ENCODE peak calls at places on chromosome 22, in nine cellular contexts. P is esophagus squamous epithelium, F is OCI-LY7, T is heart right ventricle, S is brain microvascular endothelial cell, V is neural progenitor cell, K is fibroblast of lung, H is MCF 10A, M is A549. Z is an unnamed sample.

GRCh38 chr22:37032535-37033460 is 13.3 kb downstream of the MPST start:
- DNase-seq in P (no peak), F (no peak), T (no peak), S (no peak), V (no peak), K (peak), H (peak), M (peak), Z (no peak)

GRCh38 chr22:29157759-29158535 is 47.7 kb upstream of the EMID1 start:
- DNase-seq in P (no peak), F (peak), T (no peak), S (no peak), V (peak), K (no peak), H (peak), M (no peak), Z (no peak)

GRCh38 chr22:29879738-29880137 is 3.2 kb upstream of the MTMR3 start:
- DNase-seq in P (no peak), F (peak), T (no peak), S (no peak), V (no peak), K (no peak), H (no peak), M (peak), Z (no peak)

GRCh38 chr22:22042599-22043295 is 60.2 kb upstream of the TOP3B start:
- DNase-seq in P (no peak), F (peak), T (no peak), S (no peak), V (no peak), K (no peak), H (no peak), M (no peak), Z (no peak)

GRCh38 chr22:46735747-46736608 is 2.1 kb downstream of the CERK start:
- DNase-seq in P (no peak), F (no peak), T (no peak), S (no peak), V (peak), K (peak), H (no peak), M (no peak), Z (no peak)

GRCh38 chr22:38172489-38173155 is 9.0 kb downstream of the PLA2G6 start:
- DNase-seq in P (no peak), F (no peak), T (peak), S (peak), V (no peak), K (peak), H (peak), M (no peak), Z (no peak)

GRCh38 chr22:30027791-30028190 is 52.5 kb upstream of the HORMAD2 start:
- DNase-seq in P (no peak), F (no peak), T (peak), S (no peak), V (no peak), K (no peak), H (no peak), M (no peak), Z (no peak)

GRCh38 chr22:37484115-37485005 is 1.8 kb downstream of the MFNG start:
- DNase-seq in P (peak), F (peak), T (peak), S (no peak), V (peak), K (no peak), H (no peak), M (no peak), Z (peak)

GRCh38 chr22:21020802-21021429 is 6.0 kb downstream of the P2RX6 start:
- DNase-seq in P (no peak), F (peak), T (no peak), S (no peak), V (peak), K (no peak), H (peak), M (peak), Z (peak)

GRCh38 chr22:32407332-32407731 is 4.7 kb downstream of the RTCB start:
- DNase-seq in P (no peak), F (peak), T (no peak), S (no peak), V (no peak), K (no peak), H (no peak), M (no peak), Z (no peak)

GRCh38 chr22:44031111-44031963 is 7.2 kb downstream of the PARVB start:
- DNase-seq in P (no peak), F (no peak), T (no peak), S (no peak), V (no peak), K (no peak), H (no peak), M (no peak), Z (no peak)

GRCh38 chr22:45589556-45589955 is 82.1 kb upstream of the ATXN10 start:
- DNase-seq in P (no peak), F (no peak), T (no peak), S (no peak), V (no peak), K (no peak), H (no peak), M (no peak), Z (no peak)

GRCh38 chr22:47034076-47034808 is 271.8 kb downstream of the TBC1D22A start:
- DNase-seq in P (no peak), F (no peak), T (no peak), S (no peak), V (no peak), K (no peak), H (no peak), M (no peak), Z (no peak)

GRCh38 chr22:46791201-46791731 is 28.8 kb downstream of the TBC1D22A start:
- DNase-seq in P (no peak), F (no peak), T (peak), S (peak), V (no peak), K (peak), H (peak), M (no peak), Z (peak)

GRCh38 chr22:29994941-29995340 is 85.3 kb upstream of the HORMAD2 start:
- DNase-seq in P (no peak), F (no peak), T (no peak), S (peak), V (no peak), K (peak), H (no peak), M (no peak), Z (no peak)

GRCh38 chr22:19841641-19842385 is 12.9 kb downstream of the GNB1L start:
- DNase-seq in P (no peak), F (peak), T (no peak), S (no peak), V (no peak), K (no peak), H (no peak), M (no peak), Z (peak)
- TF ChIP-seq CTCF in P (no peak), F (peak), T (no peak), S (no peak), V (no peak), K (no peak), H (no peak), M (no peak), Z (no peak)

GRCh38 chr22:40855960-40856512 is 403 bp downstream of the ST13 start:
- DNase-seq in P (no peak), F (peak), T (peak), S (peak), V (peak), K (peak), H (peak), M (no peak), Z (peak)

GRCh38 chr22:40857309-40857851 is 432 bp downstream of the XPNPEP3 start:
- DNase-seq in P (no peak), F (no peak), T (no peak), S (no peak), V (no peak), K (no peak), H (peak), M (no peak), Z (no peak)

GRCh38 chr22:40853961-40854360 is 2.5 kb downstream of the ST13 start:
- DNase-seq in P (no peak), F (peak), T (no peak), S (no peak), V (no peak), K (peak), H (peak), M (no peak), Z (no peak)

GRCh38 chr22:40855104-40855959 is 1.1 kb downstream of the ST13 start:
- DNase-seq in P (no peak), F (no peak), T (no peak), S (no peak), V (peak), K (peak), H (peak), M (no peak), Z (no peak)

GRCh38 chr22:40856513-40857308 is at the start of the genes ST13 and XPNPEP3:
- DNase-seq in P (peak), F (peak), T (peak), S (peak), V (peak), K (peak), H (peak), M (peak), Z (peak)
- TF ChIP-seq CTCF in P (peak), F (peak), T (no peak), S (peak), V (peak), K (no peak), H (no peak), M (peak), Z (peak)

GRCh38 chr22:50473088-50473487 is 1.7 kb downstream of the SBF1 start:
- DNase-seq in P (no peak), F (peak), T (no peak), S (no peak), V (peak), K (no peak), H (peak), M (peak), Z (no peak)
- TF ChIP-seq CTCF in P (no peak), F (peak), T (no peak), S (peak), V (peak), K (no peak), H (no peak), M (peak), Z (peak)

DNA sequence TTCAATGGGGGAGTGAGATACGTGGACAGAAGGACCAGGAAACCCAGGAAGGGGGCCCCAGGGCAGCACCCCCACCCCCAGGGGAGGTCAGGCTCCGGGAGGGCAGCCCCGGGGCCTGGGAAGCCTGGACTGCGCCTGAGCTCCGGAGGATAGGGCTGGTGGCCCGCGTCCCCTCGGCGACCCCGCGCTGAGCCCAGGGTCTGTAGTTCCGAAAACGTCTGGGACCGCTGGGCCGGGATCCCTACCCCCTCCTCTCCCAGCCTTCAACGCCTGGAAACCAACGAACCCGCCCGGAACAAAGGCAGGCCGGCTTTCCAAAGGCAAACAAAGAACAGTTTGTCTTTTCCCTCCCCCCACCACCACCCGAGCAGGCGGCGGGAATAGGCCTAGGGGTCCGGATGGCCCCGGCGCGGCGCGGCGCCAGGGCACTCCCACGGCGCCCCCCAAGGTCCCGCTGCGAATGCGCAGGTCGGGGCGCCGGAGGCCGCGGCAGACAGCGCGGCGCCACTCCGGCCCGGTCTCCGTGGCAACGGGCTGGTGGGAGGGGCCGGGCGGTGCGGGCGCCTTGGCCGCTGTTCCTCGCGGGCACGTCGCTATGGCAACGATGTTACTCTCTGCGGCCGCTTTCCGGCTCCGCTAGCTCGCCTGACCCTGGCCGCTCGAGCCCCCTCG is 58.5 kb downstream of the IGLL1 start:
- DNase-seq in P (no peak), F (peak), T (peak), S (peak), V (peak), K (peak), H (peak), M (peak), Z (peak)
- TF ChIP-seq CTCF in P (no peak), F (peak), T (no peak), S (no peak), V (peak), K (no peak), H (no peak), M (peak), Z (no peak)

GRCh38 chr22:35517769-35518530 is 22.7 kb upstream of the RASD2 start:
- DNase-seq in P (no peak), F (no peak), T (no peak), S (no peak), V (no peak), K (peak), H (no peak), M (no peak), Z (no peak)

GRCh38 chr22:35518781-35519180 is 21.9 kb upstream of the RASD2 start:
- DNase-seq in P (no peak), F (no peak), T (no peak), S (no peak), V (no peak), K (no peak), H (no peak), M (no peak), Z (no peak)

GRCh38 chr22:35519306-35520000 is 21.2 kb upstream of the RASD2 start:
- DNase-seq in P (no peak), F (no peak), T (no peak), S (no peak), V (no peak), K (no peak), H (no peak), M (no peak), Z (no peak)

GRCh38 chr22:35516723-35517122 is 23.9 kb upstream of the RASD2 start:
- DNase-seq in P (no peak), F (no peak), T (no peak), S (no peak), V (no peak), K (no peak), H (no peak), M (no peak), Z (no peak)

GRCh38 chr22:35517207-35517606 is 23.4 kb upstream of the RASD2 start:
- DNase-seq in P (no peak), F (peak), T (no peak), S (no peak), V (no peak), K (no peak), H (no peak), M (no peak), Z (no peak)
- TF ChIP-seq CTCF in P (no peak), F (peak), T (no peak), S (peak), V (no peak), K (no peak), H (no peak), M (no peak), Z (no peak)

DNA sequence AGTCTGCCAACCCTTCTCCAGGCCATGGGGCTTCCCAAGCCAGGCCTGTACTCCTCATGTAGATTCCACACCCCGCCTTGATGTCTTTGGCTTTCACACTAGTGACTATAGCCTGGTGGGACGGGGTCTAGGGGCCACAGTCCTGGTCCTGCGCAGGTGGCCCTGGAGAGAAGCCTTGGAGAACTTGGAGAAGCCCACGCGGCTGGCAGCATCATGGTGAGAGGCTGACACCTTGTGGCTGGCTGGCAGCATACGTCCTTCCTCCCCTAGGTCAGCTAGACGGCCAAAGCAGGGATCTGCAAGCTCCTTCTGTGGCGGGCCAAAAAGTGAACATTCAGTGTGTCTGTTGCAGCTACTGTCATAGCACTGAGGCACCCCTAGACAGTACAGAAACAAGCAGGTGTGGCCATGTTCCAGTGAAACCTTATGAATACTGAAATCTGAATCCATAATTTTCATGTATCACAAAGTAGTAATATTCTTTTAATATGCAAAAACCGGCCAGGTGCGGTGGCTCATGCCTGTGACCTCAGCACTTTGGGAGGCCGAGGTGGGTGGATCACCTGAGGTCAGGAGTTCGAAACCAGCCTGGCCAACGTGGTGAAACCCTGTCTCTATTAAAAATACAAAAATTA is 42.0 kb downstream of the FAM83F start:
- DNase-seq in P (no peak), F (peak), T (peak), S (peak), V (peak), K (peak), H (peak), M (peak), Z (peak)
- TF ChIP-seq CTCF in P (peak), F (peak), T (peak), S (peak), V (peak), K (peak), H (peak), M (peak), Z (peak)

DNA sequence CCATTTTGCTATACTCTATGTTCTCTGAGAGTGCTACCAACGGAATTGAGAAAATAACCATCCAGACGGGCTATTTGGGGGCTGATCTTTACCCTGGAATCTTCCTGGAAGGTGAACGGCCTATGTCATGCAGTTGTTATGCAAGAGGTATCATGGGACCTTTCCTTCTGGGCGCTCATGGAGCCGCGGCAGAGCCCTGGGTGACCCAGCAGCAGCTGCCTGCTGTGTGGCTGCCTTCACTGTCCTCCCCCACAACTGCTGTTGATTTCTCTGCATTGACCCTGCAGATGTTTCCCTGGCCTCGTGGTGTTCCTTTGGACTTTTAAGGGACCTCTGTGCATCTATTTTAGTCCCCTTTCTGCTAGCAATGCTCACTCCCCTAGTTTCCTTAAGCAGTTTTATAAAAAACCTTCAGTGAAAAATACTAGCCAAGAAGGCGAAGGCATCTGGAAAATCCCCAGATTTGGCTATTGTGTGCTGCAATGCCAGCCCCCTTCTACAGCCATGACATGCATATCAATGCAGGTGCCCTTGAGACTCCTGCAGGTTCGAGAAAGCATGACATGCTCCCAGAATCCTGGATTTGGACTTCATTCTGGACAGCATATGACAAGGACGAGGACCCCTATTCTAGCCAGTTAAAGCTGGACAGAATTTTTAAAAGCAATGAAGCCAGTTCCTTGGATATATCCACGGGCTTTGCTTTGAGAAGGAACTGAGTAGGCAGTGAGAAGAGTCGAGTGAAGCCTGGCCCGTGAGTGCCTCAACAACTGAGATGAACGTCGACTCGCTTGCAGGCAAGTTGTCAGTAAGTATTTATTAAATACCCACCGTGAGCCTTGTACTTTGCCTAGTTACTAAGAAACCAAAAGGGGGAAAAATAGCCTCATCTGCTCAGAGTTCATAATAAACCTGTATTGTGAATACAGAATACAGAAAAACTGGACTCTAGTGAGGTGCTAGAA is at the start of gene SLC25A18:
- DNase-seq in P (no peak), F (no peak), T (peak), S (no peak), V (peak), K (peak), H (no peak), M (no peak), Z (no peak)
- TF ChIP-seq CTCF in P (no peak), F (peak), T (no peak), S (peak), V (peak), K (no peak), H (no peak), M (no peak), Z (no peak)

DNA sequence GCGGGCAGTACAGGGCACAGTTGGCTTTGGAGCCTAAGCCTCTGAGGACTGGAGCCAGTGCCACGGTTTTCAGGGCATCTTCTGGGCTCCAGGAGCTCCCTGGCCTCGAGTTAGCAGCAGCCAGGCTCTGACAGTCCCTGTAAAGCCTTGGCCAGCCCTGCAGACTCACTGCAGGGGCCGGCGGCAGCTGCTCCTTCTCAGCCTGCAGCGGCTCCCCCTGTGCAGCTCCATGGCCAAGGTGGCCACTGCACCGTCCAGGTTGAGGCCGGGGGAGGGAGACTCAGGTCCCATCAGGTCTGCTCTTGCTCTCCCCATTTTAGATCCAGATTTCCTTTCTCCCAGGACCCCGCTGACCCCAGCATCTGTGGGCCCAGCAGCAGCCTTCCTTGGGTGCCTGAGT is 1461.1 kb downstream of the BRD1 start:
- DNase-seq in P (no peak), F (no peak), T (no peak), S (no peak), V (no peak), K (no peak), H (no peak), M (no peak), Z (no peak)
- TF ChIP-seq CTCF in P (no peak), F (no peak), T (no peak), S (no peak), V (no peak), K (no peak), H (no peak), M (no peak), Z (no peak)

GRCh38 chr22:39583066-39583667 is 12.6 kb downstream of the CACNA1I start:
- DNase-seq in P (no peak), F (no peak), T (no peak), S (no peak), V (no peak), K (no peak), H (no peak), M (no peak), Z (no peak)
- TF ChIP-seq CTCF in P (no peak), F (no peak), T (no peak), S (no peak), V (no peak), K (no peak), H (no peak), M (no peak), Z (no peak)

DNA sequence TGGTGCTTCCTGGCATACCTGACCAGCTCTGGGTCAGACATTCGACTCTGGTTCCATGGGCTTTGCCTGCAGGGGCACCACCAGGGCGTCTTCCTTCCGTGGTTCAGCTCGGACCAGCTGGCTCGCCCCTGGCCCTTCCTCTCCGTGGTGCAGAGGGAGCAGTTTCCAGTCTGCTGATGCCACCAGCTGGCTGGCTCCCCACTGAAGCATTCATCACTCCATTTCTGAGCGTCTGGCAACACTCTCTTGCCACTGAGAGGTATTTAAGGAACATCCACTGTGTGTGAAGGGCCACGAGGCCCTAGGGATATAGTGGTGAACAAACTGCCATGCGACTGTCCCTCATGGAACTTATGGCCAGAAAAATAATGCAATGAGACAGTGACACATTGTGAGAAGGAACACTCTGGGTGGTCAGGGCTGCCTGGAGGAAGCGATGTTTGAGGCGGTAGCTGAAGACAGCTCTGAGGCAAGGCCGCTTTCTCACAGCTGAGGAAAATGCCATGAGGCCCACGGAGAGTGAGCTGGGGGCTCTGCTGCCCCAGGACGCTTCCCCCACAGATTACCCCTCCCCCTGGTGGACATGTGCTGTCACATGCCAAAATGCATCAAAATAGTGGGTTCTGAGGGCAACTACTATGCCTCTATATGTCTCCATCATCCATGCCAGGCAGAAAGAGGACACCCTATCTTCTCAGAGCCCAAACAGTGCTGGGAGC is 44.9 kb upstream of the ARFGAP3 start:
- DNase-seq in P (no peak), F (peak), T (peak), S (no peak), V (no peak), K (no peak), H (no peak), M (no peak), Z (no peak)
- TF ChIP-seq CTCF in P (no peak), F (peak), T (no peak), S (peak), V (peak), K (no peak), H (no peak), M (no peak), Z (peak)